ENCODE peak calls at places on chromosomes 11 and 22, in ten cellular contexts. G is cardiac muscle cell, F is left colon, A is BJ, U is GM12892, X is AG08395, T is left ventricle myocardium inferior, Y is A172, M is NAMALWA, E is activated gamma-delta T cell treated with Interleukin-2 at 50 U/mL for 16 hours. Z is an unnamed sample.

GRCh38 chr11:130408401-130408890 is 20.0 kb downstream of the ADAMTS8 start:
- DNase-seq in U (no peak), M (no peak), T (no peak), X (no peak), A (no peak), G (no peak), E (no peak), F (no peak), Y (no peak), Z (no peak)

GRCh38 chr11:33696931-33697638 is 3.5 kb downstream of the C11orf91 start:
- DNase-seq in Y (no peak), A (no peak), T (no peak), E (no peak), F (no peak), M (no peak), X (no peak), U (no peak), G (no peak), Z (no peak)

GRCh38 chr11:41612415-41612814 is 153.0 kb upstream of the LRRC4C start:
- DNase-seq in M (no peak), E (no peak), X (no peak), Y (no peak), A (no peak), U (no peak), F (no peak), G (no peak), T (no peak), Z (no peak)

GRCh38 chr11:40290031-40290650 is 1169.3 kb downstream of the LRRC4C start:
- DNase-seq in T (no peak), M (no peak), U (no peak), F (no peak), E (no peak), G (no peak), A (no peak), Y (no peak), X (no peak), Z (no peak)

GRCh38 chr11:73164803-73165542 is 22.9 kb upstream of the FCHSD2 start:
- DNase-seq in U (no peak), E (no peak), Y (no peak), A (no peak), M (no peak), G (no peak), F (no peak), X (no peak), T (no peak), Z (no peak)

GRCh38 chr22:47145883-47146282 is 383.4 kb downstream of the TBC1D22A start:
- DNase-seq in T (no peak), M (no peak), U (no peak), Y (no peak), F (no peak), G (no peak), E (no peak), X (no peak), A (no peak), Z (no peak)

GRCh38 chr11:70397336-70397982 is 870 bp upstream of the CTTN start:
- DNase-seq in X (peak), Y (peak), U (no peak), T (no peak), E (no peak), G (peak), F (peak), A (no peak), M (no peak), Z (peak)

GRCh38 chr11:6473481-6474422 is at the start of gene TRIM3:
- DNase-seq in Y (peak), M (peak), A (peak), F (peak), G (peak), X (peak), U (peak), T (peak), E (peak), Z (peak)

GRCh38 chr11:118903204-118904015 is 19.7 kb downstream of the CXCR5 start:
- DNase-seq in X (no peak), U (no peak), F (no peak), G (no peak), A (no peak), Y (no peak), E (no peak), T (no peak), M (no peak), Z (no peak)

GRCh38 chr11:2884424-2884815 is 1.2 kb downstream of the CDKN1C start:
- DNase-seq in A (no peak), T (peak), X (peak), M (no peak), Y (peak), E (no peak), G (peak), U (no peak), F (no peak), Z (peak)

GRCh38 chr22:22907551-22908494 is 20.2 kb downstream of the IGLL5 start:
- DNase-seq in E (no peak), A (no peak), T (no peak), F (no peak), U (no peak), X (no peak), Y (no peak), M (peak), G (no peak), Z (no peak)

GRCh38 chr11:126431401-126432064 is 76.0 kb downstream of the ST3GAL4 start:
- DNase-seq in E (no peak), G (no peak), T (peak), F (peak), U (no peak), X (peak), Y (peak), M (no peak), A (peak), Z (peak)

GRCh38 chr11:127073621-127074020 is 73.1 kb upstream of the KIRREL3 start:
- DNase-seq in T (no peak), F (no peak), A (no peak), M (no peak), U (no peak), E (no peak), G (no peak), X (no peak), Y (no peak), Z (no peak)

GRCh38 chr11:75677275-75677674 is 8.4 kb upstream of the MAP6 start:
- DNase-seq in T (no peak), X (no peak), E (no peak), Y (no peak), F (no peak), G (no peak), U (no peak), M (no peak), A (no peak), Z (no peak)

GRCh38 chr11:111449158-111449557 is 63.0 kb downstream of the BTG4 start:
- DNase-seq in T (no peak), F (no peak), M (no peak), Y (no peak), X (no peak), E (no peak), G (no peak), U (no peak), A (no peak), Z (no peak)